ENCODE peak calls at places on chromosome 7, in eight cellular contexts. V is HFF-Myc, J is neural progenitor cell, S is fibroblast of mammary gland, M is body of pancreas, N is esophagus squamous epithelium, F is GM12878, B is PC-3. O is an unnamed sample.

GRCh38 chr7:47540053-47540386 is 41.9 kb downstream of the TNS3 start:
- DNase-seq in S (no peak), N (no peak), M (no peak), B (no peak), V (no peak), J (no peak), F (no peak), O (no peak)

GRCh38 chr7:39069886-39070881 is 92.5 kb downstream of the POU6F2 start:
- DNase-seq in B (no peak), M (no peak), J (peak), N (no peak), F (no peak), V (no peak), S (no peak), O (no peak)

GRCh38 chr7:139292821-139293220 is 48.3 kb upstream of the FMC1 start:
- DNase-seq in M (no peak), B (no peak), N (no peak), F (no peak), J (no peak), V (no peak), S (no peak), O (no peak)

GRCh38 chr7:117458977-117459583 is 20.7 kb upstream of the CFTR start:
- DNase-seq in J (peak), M (no peak), S (peak), N (no peak), F (no peak), B (peak), V (peak), O (peak)

GRCh38 chr7:80499350-80499955 is 12.4 kb downstream of the GNAT3 start:
- DNase-seq in J (no peak), B (peak), F (no peak), N (no peak), S (peak), M (peak), V (peak), O (peak)

GRCh38 chr7:7177044-7177517 is 5.3 kb upstream of the C1GALT1 start:
- DNase-seq in F (no peak), N (no peak), B (peak), V (no peak), M (no peak), S (peak), J (peak), O (peak)

GRCh38 chr7:140697447-140698143 is 1.1 kb downstream of the NDUFB2 start:
- DNase-seq in J (no peak), N (no peak), S (peak), V (no peak), B (no peak), F (no peak), M (no peak), O (no peak)

GRCh38 chr7:100745184-100745583 is 11.8 kb downstream of the ZAN start:
- DNase-seq in B (no peak), J (no peak), V (no peak), M (peak), S (peak), N (no peak), F (no peak), O (no peak)

GRCh38 chr7:20316706-20317105 is 14.0 kb upstream of the ITGB8 start:
- DNase-seq in F (no peak), J (no peak), N (no peak), B (no peak), V (no peak), S (no peak), M (no peak), O (no peak)

GRCh38 chr7:74657692-74658170 is at the start of gene GTF2I:
- DNase-seq in B (no peak), M (no peak), S (no peak), V (no peak), F (no peak), N (no peak), J (peak), O (no peak)

GRCh38 chr7:124308384-124308783 is 275.5 kb upstream of the TMEM229A start:
- DNase-seq in F (no peak), J (no peak), V (no peak), M (no peak), S (no peak), N (no peak), B (no peak), O (no peak)

GRCh38 chr7:68699090-68699711 is 899.1 kb upstream of the AUTS2 start:
- DNase-seq in F (no peak), M (no peak), V (no peak), N (no peak), J (no peak), B (no peak), S (peak), O (no peak)

GRCh38 chr7:105354383-105354782 is 34.3 kb downstream of the SRPK2 start:
- DNase-seq in S (peak), J (no peak), N (no peak), F (no peak), V (no peak), M (no peak), B (peak), O (peak)

GRCh38 chr7:105353752-105354328 is 34.9 kb downstream of the SRPK2 start:
- DNase-seq in V (no peak), N (no peak), S (peak), B (no peak), M (peak), F (no peak), J (no peak), O (no peak)

GRCh38 chr7:105352018-105352612 is 36.6 kb downstream of the SRPK2 start:
- DNase-seq in F (peak), S (peak), V (peak), B (peak), M (peak), J (no peak), N (peak), O (peak)

GRCh38 chr7:105352922-105353668 is 35.6 kb downstream of the SRPK2 start:
- DNase-seq in F (no peak), S (peak), N (no peak), V (no peak), J (no peak), B (no peak), M (no peak), O (no peak)

DNA sequence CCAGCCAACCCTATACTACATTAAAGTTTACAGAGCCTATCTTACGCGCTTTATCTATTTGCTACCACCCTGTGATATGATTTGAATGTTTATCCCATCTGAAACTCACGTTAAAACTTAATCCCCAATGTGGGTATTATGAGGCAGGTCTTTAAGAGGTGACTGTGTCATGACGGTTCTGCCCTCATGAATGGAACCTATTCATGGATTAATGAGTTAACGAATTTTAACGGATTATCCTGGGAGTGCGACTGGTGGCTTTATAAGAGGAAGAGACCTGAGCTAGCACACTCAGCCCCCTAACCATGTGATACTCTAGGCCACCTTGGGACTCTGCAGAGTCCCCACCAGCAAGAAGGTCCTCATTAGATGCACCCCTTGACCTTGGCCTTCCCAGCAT is 37.8 kb downstream of the SRPK2 start:
- DNase-seq in M (no peak), B (no peak), J (no peak), V (no peak), N (no peak), S (no peak), F (no peak), O (no peak)
- H3K4me3 ChIP-seq in M (no peak), B (no peak), J (no peak), V (no peak), N (no peak), S (no peak), F (no peak), O (no peak)

GRCh38 chr7:27161721-27162547 is 3.4 kb downstream of the HOXA9 start:
- DNase-seq in M (no peak), J (peak), S (peak), B (peak), N (no peak), V (no peak), F (no peak), O (no peak)
- H3K4me3 ChIP-seq in M (no peak), J (no peak), S (peak), B (peak), N (peak), V (peak), F (no peak), O (no peak)

GRCh38 chr7:150938566-150938965 is 39.6 kb downstream of the KCNH2 start:
- DNase-seq in B (no peak), M (no peak), V (no peak), S (peak), N (no peak), F (no peak), J (no peak), O (no peak)
- H3K4me3 ChIP-seq in B (no peak), M (no peak), V (no peak), S (no peak), N (no peak), F (no peak), J (no peak), O (no peak)

GRCh38 chr7:1402110-1402790 is 57.0 kb downstream of the MICALL2 start:
- DNase-seq in J (no peak), B (no peak), V (no peak), N (no peak), S (no peak), F (no peak), M (no peak), O (no peak)

GRCh38 chr7:1401011-1401410 is 58.3 kb downstream of the MICALL2 start:
- DNase-seq in F (no peak), V (no peak), N (no peak), J (no peak), B (peak), S (no peak), M (no peak), O (no peak)

GRCh38 chr7:1404881-1405548 is 54.3 kb downstream of the MICALL2 start:
- DNase-seq in N (no peak), V (no peak), J (peak), B (no peak), S (no peak), F (no peak), M (no peak), O (no peak)

GRCh38 chr7:1403844-1404404 is 55.3 kb downstream of the MICALL2 start:
- DNase-seq in V (no peak), N (no peak), M (no peak), S (peak), F (no peak), J (peak), B (peak), O (no peak)

GRCh38 chr7:1402791-1403755 is 56.2 kb downstream of the MICALL2 start:
- DNase-seq in J (no peak), S (no peak), N (no peak), F (no peak), V (no peak), M (no peak), B (no peak), O (no peak)
- H3K4me3 ChIP-seq in J (peak), S (no peak), N (no peak), F (no peak), V (no peak), M (no peak), B (no peak), O (no peak)

DNA sequence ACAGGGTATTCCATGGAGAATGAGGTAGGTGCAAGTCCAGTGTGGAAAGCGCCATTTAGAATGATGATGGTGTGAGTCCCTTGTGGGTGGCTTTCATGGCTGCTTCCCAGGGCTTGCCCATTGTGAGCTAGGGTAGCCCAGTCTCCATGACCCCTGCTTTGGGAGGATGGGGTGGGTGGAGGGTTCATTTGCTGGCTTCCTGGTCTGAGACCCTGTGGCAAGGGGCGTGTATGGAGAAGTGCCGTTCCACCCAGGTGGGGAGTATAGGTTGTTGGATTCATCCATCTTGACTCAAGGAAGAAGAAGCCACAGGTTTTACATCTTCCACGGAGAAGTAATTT is 27.7 kb downstream of the CCM2 start:
- DNase-seq in M (no peak), V (no peak), B (no peak), F (no peak), S (no peak), N (no peak), J (no peak), O (no peak)
- H3K4me3 ChIP-seq in M (no peak), V (no peak), B (no peak), F (peak), S (no peak), N (peak), J (no peak), O (no peak)

GRCh38 chr7:5532520-5533335 is 109.1 kb upstream of the TNRC18 start:
- DNase-seq in F (peak), S (no peak), B (no peak), J (peak), V (no peak), N (no peak), M (peak), O (no peak)
- H3K4me3 ChIP-seq in F (peak), S (no peak), B (no peak), J (no peak), V (no peak), N (peak), M (no peak), O (no peak)

DNA sequence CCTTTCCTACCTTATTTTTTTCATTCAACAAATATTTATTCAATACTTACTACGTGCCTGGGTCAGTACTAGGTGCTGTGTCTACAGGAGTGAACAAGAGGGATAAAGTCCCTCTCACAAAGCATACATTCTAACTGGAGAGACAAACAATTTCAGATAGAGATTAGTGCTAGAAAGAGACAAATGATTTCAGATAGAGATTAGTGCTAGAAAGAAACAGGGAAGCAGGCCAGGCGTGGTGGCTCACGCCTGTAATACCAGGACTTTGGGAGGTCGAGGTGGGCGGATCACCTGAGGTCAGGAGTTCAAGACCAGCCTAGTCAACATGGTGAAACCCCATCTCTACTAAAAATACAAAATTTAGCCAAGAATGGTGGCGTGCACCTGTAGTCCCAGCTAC is 34.6 kb downstream of the RBM28 start:
- DNase-seq in N (no peak), F (no peak), J (no peak), V (no peak), M (no peak), S (no peak), B (no peak), O (no peak)
- H3K4me3 ChIP-seq in N (no peak), F (no peak), J (no peak), V (no peak), M (no peak), S (no peak), B (no peak), O (no peak)

DNA sequence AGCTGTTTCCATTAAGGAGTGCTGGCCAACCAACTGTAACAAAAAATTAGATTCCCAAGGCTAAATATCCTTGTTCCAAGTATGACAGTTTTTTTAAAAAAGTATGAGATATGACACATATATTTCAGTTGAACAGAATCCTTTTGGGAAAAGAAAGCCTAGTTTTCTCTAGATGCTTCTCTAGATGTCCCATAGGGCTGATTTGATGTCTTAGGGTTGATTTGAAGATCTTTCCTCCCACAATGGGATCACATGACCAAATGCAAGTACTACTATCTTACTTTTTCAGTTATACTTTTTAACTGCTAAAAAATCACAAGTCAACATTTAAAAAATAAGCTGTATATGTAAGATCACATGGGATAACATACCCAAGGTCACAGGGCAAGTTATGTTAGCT is 3.7 kb downstream of the NAMPT start:
- DNase-seq in B (no peak), S (no peak), M (no peak), F (no peak), V (no peak), J (no peak), N (no peak), O (no peak)
- H3K4me3 ChIP-seq in B (no peak), S (no peak), M (no peak), F (peak), V (no peak), J (no peak), N (no peak), O (no peak)

GRCh38 chr7:148898845-148899474 is 14.9 kb upstream of the EZH2 start:
- DNase-seq in M (no peak), S (no peak), F (no peak), V (no peak), N (no peak), J (no peak), B (no peak), O (no peak)
- H3K4me3 ChIP-seq in M (no peak), S (no peak), F (no peak), V (no peak), N (no peak), J (no peak), B (no peak), O (no peak)

O was measured in epithelial cell of esophagus.